ENCODE peak calls at places on chromosomes 1 and 21, in seven cellular contexts. D, U, C, E, X, T and W are unnamed samples.

GRCh38 chr21:42807938-42808613 is 71.3 kb downstream of the WDR4 start:
- DNase-seq in C (no peak), X (no peak), U (no peak), D (no peak), T (no peak), E (no peak), W (no peak)

GRCh38 chr1:94542088-94542671 is 621 bp upstream of the F3 start:
- DNase-seq in D (no peak), T (peak), X (no peak), C (no peak), E (no peak), U (no peak), W (peak)

GRCh38 chr1:68346192-68346808 is 103.5 kb downstream of the RPE65 start:
- DNase-seq in X (no peak), C (no peak), D (peak), E (no peak), U (no peak), T (no peak), W (peak)

GRCh38 chr1:164518692-164519332 is 40.2 kb upstream of the PBX1 start:
- DNase-seq in C (no peak), U (peak), D (no peak), T (no peak), E (no peak), X (no peak), W (no peak)

GRCh38 chr1:14687147-14687546 is 88.7 kb downstream of the KAZN start:
- DNase-seq in E (no peak), C (no peak), U (no peak), D (no peak), X (no peak), T (no peak), W (no peak)

GRCh38 chr21:14569868-14570267 is 23.8 kb upstream of the SAMSN1 start:
- DNase-seq in D (no peak), E (no peak), X (no peak), C (no peak), T (no peak), U (no peak), W (no peak)

GRCh38 chr21:39484711-39485264 is 33.0 kb downstream of the SH3BGR start:
- DNase-seq in C (no peak), X (no peak), U (no peak), E (no peak), T (no peak), D (peak), W (no peak)

GRCh38 chr1:43044572-43045361 is 86.1 kb upstream of the SLC2A1 start:
- DNase-seq in D (peak), U (no peak), X (no peak), T (no peak), E (no peak), C (no peak), W (no peak)

GRCh38 chr1:59698386-59698785 is 116.4 kb upstream of the HOOK1 start:
- DNase-seq in E (no peak), X (no peak), C (no peak), D (no peak), T (no peak), U (no peak), W (no peak)

GRCh38 chr1:89660086-89660946 is 27.4 kb downstream of the LRRC8C start:
- DNase-seq in T (no peak), D (no peak), C (no peak), U (no peak), E (no peak), X (no peak), W (no peak)

GRCh38 chr1:157089789-157090188 is 9.8 kb downstream of the ETV3L start:
- DNase-seq in U (no peak), D (no peak), T (no peak), C (no peak), X (no peak), E (no peak), W (no peak)

GRCh38 chr1:3457910-3458621 is 3.6 kb downstream of the ARHGEF16 start:
- DNase-seq in T (peak), U (peak), D (no peak), E (no peak), C (no peak), X (no peak), W (no peak)

GRCh38 chr1:56409112-56409691 is 170.2 kb downstream of the PLPP3 start:
- DNase-seq in T (no peak), X (no peak), D (no peak), E (no peak), C (peak), U (no peak), W (no peak)

GRCh38 chr1:46275030-46275337 is 27.4 kb downstream of the RAD54L start:
- DNase-seq in T (no peak), E (no peak), C (no peak), D (no peak), X (no peak), U (no peak), W (no peak)

GRCh38 chr1:155835548-155835947 is 21.5 kb downstream of the GON4L start:
- DNase-seq in C (no peak), U (no peak), X (no peak), T (no peak), D (no peak), E (no peak), W (no peak)